ENCODE peak calls at places on chromosomes 3 and 15, in ten cellular contexts. T, S, U, M, W, H, V, Y, P and C are unnamed samples.

GRCh38 chr3:170356596-170357175 is 829 bp upstream of the SKIL start:
- DNase-seq in V (peak; percentile 78), M (peak; percentile 58), S (peak; percentile 89), U (peak; percentile 96), P (peak; percentile 52), T (no peak), W (peak; percentile 97), H (peak; percentile 86), Y (no peak), C (peak; percentile 87)

GRCh38 chr3:125433611-125434041 is 58.5 kb upstream of the ZNF148 start:
- DNase-seq in T (no peak), M (no peak), W (no peak), S (no peak), P (peak; percentile 88), H (no peak), Y (no peak), V (no peak), U (no peak), C (no peak)

GRCh38 chr3:97954193-97954827 is 17.9 kb downstream of the RIOX2 start:
- DNase-seq in H (no peak), S (no peak), P (no peak), V (no peak), U (no peak), T (no peak), W (no peak), Y (no peak), M (no peak), C (no peak)

GRCh38 chr15:41827290-41827879 is 507 bp upstream of the JMJD7 start:
- DNase-seq in M (peak; percentile 34), T (no peak), H (no peak), P (peak; percentile 42), W (no peak), Y (no peak), U (no peak), V (no peak), S (no peak), C (no peak)

GRCh38 chr3:152574461-152575079 is 260.4 kb upstream of the P2RY1 start:
- DNase-seq in U (no peak), S (peak; percentile 80), W (peak; percentile 84), P (peak; percentile 60), T (peak; percentile 6), H (peak; percentile 53), V (peak; percentile 45), M (peak; percentile 18), Y (no peak), C (no peak)

GRCh38 chr3:8301977-8302589 is 199.5 kb upstream of the LMCD1 start:
- DNase-seq in P (peak; percentile 67), W (peak; percentile 74), M (no peak), Y (peak; percentile 26), V (peak; percentile 46), T (peak; percentile 33), U (no peak), H (peak; percentile 68), S (no peak), C (no peak)

GRCh38 chr3:153349138-153349499 is 187.1 kb downstream of the RAP2B start:
- DNase-seq in W (no peak), M (no peak), U (no peak), Y (no peak), P (no peak), S (no peak), T (no peak), H (no peak), V (no peak), C (no peak)

GRCh38 chr3:109050591-109051167 is 67.3 kb downstream of the MORC1 start:
- DNase-seq in T (peak; percentile 18), H (no peak), U (no peak), V (peak; percentile 11), P (peak; percentile 58), M (peak; percentile 7), W (peak; percentile 49), S (no peak), Y (no peak), C (no peak)

GRCh38 chr15:34359416-34359815 is 7.6 kb downstream of the LPCAT4 start:
- DNase-seq in W (no peak), V (no peak), Y (no peak), T (no peak), H (no peak), S (no peak), M (no peak), U (no peak), P (peak; percentile 63), C (no peak)

GRCh38 chr3:35486295-35486694 is 153.0 kb upstream of the ARPP21 start:
- DNase-seq in T (no peak), V (no peak), P (no peak), H (no peak), W (no peak), M (no peak), S (no peak), U (no peak), Y (no peak), C (no peak)

GRCh38 chr3:12941495-12942023 is 100.2 kb upstream of the RPL32 start:
- DNase-seq in W (no peak), U (no peak), T (no peak), M (no peak), P (no peak), V (no peak), S (no peak), Y (no peak), H (no peak), C (no peak)

GRCh38 chr15:63490345-63491034 is 13.9 kb upstream of the USP3 start:
- DNase-seq in W (no peak), P (no peak), H (no peak), V (no peak), M (no peak), S (no peak), Y (no peak), T (no peak), U (peak; percentile 76), C (no peak)

GRCh38 chr3:158642005-158642404 is 2.3 kb upstream of the GFM1 start:
- DNase-seq in H (no peak), Y (no peak), S (no peak), V (no peak), M (no peak), T (peak; percentile 33), U (no peak), W (no peak), P (no peak), C (no peak)

GRCh38 chr15:67076147-67076843 is 10.9 kb downstream of the SMAD3 start:
- DNase-seq in U (no peak), S (peak; percentile 20), P (peak; percentile 92), T (no peak), M (no peak), H (no peak), Y (no peak), V (peak; percentile 90), W (peak; percentile 80), C (peak; percentile 67)

GRCh38 chr15:65870889-65871533 is 1.7 kb downstream of the RAB11A start:
- DNase-seq in Y (no peak), U (no peak), P (peak; percentile 90), S (no peak), H (peak; percentile 55), T (no peak), M (no peak), V (peak; percentile 72), W (peak; percentile 85), C (peak; percentile 31)

GRCh38 chr3:124839896-124840295 is 47.3 kb downstream of the ITGB5 start:
- DNase-seq in U (no peak), W (no peak), T (no peak), Y (no peak), H (no peak), S (no peak), M (no peak), P (no peak), V (no peak), C (no peak)

DNA sequence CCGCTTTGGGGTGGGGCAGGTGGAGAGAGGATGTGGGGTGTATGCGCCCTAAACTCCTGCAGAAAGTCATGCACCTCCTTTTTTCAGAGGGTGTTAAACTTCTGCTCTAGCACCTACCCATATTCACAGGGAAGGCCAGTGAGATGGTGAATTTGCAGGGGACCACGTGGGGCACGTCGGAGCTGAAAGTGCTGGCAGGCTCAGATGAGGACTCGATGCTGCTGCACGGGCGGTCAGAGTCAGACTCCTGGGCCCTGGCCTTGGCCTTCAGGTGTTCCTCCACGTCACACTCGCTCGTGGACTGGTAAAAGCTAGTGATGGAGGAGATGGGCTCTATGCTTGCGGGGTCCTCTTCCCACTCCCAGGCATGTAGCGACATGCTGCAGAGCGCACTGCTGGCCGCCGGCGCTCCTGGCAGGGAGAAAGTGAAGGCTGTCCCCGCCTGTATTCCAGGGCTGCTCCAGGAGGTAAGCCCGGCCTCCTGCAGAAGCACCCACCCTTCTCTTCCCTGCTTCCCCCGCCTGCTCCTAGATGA is 883 bp downstream of the CFAP92 start:
- DNase-seq in U (no peak), T (no peak), H (no peak), M (no peak), P (peak; percentile 30), V (no peak), W (no peak), Y (no peak), S (no peak), C (no peak)
- H3K4me3 ChIP-seq in U (no peak overlapping the region), T (no peak overlapping the region), H (no peak overlapping the region), M (no peak overlapping the region), P (peak overlapping the region; percentile 41), V (no peak overlapping the region), W (no peak overlapping the region), Y (no peak overlapping the region), S (no peak overlapping the region), C (no peak overlapping the region)

DNA sequence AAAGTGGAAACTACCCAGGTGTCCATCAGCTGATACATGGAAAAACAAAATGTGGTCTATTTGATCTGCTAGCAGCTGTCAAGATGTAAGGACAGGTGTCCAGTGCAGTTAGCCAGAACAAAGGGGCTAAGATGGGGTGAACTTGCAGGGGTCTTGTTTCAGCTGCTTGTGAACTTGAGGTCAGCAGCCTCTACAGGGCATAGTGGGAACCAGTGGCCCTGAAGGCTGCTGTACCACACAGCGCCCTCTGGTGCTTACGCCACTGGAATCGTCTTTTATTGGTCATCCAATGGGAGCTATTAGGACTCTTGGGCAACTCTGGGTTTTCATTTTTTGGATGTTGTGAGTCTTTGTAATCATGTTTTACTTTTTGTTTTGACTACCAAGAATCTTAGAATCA is 62.2 kb upstream of the CTSH start:
- DNase-seq in H (peak; percentile 59), Y (no peak), P (peak; percentile 47), V (no peak), M (no peak), W (peak; percentile 71), S (no peak), U (peak; percentile 59), T (no peak), C (no peak)
- H3K4me3 ChIP-seq in H (no peak overlapping the region), Y (no peak overlapping the region), P (no peak overlapping the region), V (no peak overlapping the region), M (no peak overlapping the region), W (no peak overlapping the region), S (no peak overlapping the region), U (no peak overlapping the region), T (no peak overlapping the region), C (no peak overlapping the region)

DNA sequence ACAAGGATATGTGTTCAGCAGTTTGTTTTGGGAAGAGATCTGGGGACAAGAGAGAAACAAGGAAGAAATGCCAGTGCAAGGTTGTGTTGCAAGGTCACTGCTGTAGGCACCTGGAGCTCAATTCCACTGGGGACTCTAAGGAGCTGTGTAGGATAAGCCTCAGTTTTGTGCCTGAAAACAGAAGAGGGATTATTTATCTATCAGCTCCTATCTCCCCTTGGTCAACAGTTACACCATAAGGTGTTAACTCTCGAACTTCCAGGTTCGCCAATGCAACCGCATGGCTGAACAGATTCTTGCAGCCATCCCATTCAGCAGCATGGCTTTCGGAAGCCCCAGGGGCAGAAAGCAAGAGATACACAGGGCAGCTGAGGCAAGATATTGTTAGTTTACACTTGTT is 41.6 kb upstream of the CNOT10 start:
- DNase-seq in S (no peak), V (no peak), U (no peak), M (no peak), T (no peak), P (no peak), Y (no peak), H (no peak), W (no peak), C (no peak)
- H3K4me3 ChIP-seq in S (no peak overlapping the region), V (no peak overlapping the region), U (no peak overlapping the region), M (no peak overlapping the region), T (no peak overlapping the region), P (no peak overlapping the region), Y (no peak overlapping the region), H (no peak overlapping the region), W (no peak overlapping the region), C (no peak overlapping the region)

GRCh38 chr3:177106184-177106583 is 91.1 kb downstream of the TBL1XR1 start:
- DNase-seq in P (peak; percentile 52), Y (no peak), V (no peak), S (no peak), H (no peak), T (no peak), W (no peak), U (no peak), M (peak; percentile 8), C (no peak)
- H3K4me3 ChIP-seq in P (no peak overlapping the region), Y (no peak overlapping the region), V (no peak overlapping the region), S (no peak overlapping the region), H (no peak overlapping the region), T (no peak overlapping the region), W (no peak overlapping the region), U (no peak overlapping the region), M (no peak overlapping the region), C (no peak overlapping the region)